ENCODE peak calls at places on chromosomes 11 and 22, in five cellular contexts. M is stimulated activated CD4-positive, alpha-beta T cell treated with anti-CD3 and anti-CD28 coated beads, Interleukin-4, amount 100 ng/mL, for 48 hours; D is HuH-7.5; X is GDM1; Q is endothelial cell. O is an unnamed sample.
A peak's percentile ranks its signal among the peaks of the same experiment; 100 is the strongest.

GRCh38 chr11:32092581-32093170 is 1.8 kb downstream of the RCN1 start:
- DNase-seq in D (no peak), Q (no peak), X (no peak), M (no peak), O (no peak)

GRCh38 chr11:125404811-125405481 is 91.1 kb downstream of the FEZ1 start:
- DNase-seq in D (peak; percentile 43), Q (peak; percentile 84), X (peak; percentile 11), M (peak; percentile 73), O (peak; percentile 75)

GRCh38 chr11:26198697-26199096 is 133.2 kb upstream of the ANO3 start:
- DNase-seq in M (no peak), X (no peak), D (no peak), Q (no peak), O (no peak)

GRCh38 chr22:19597399-19597735 is 73.2 kb upstream of the CLDN5 start:
- DNase-seq in M (no peak), X (no peak), Q (no peak), D (no peak), O (no peak)

GRCh38 chr11:72072348-72072747 is 8.0 kb downstream of the NUMA1 start:
- DNase-seq in Q (no peak), X (no peak), D (no peak), M (no peak), O (peak; percentile 52)

GRCh38 chr11:73760066-73760679 is 701 bp downstream of the RAB6A start:
- DNase-seq in M (no peak), Q (peak; percentile 36), X (no peak), D (peak; percentile 25), O (peak; percentile 55)

GRCh38 chr11:102318469-102318868 is 1.2 kb downstream of the BIRC3 start:
- DNase-seq in D (no peak), X (no peak), Q (no peak), M (peak; percentile 37), O (no peak)

GRCh38 chr22:24466831-24467249 is 28.3 kb upstream of the UPB1 start:
- DNase-seq in X (peak; percentile 68), D (no peak), Q (no peak), M (no peak), O (no peak)

GRCh38 chr11:65013130-65013691 is 749 bp upstream of the ARL2 start:
- DNase-seq in Q (peak; percentile 93), M (peak; percentile 86), X (peak; percentile 84), D (peak; percentile 92), O (peak; percentile 94)

GRCh38 chr11:10581481-10582019 is 13.1 kb upstream of the LYVE1 start:
- DNase-seq in Q (no peak), M (no peak), X (peak; percentile 92), D (no peak), O (no peak)

GRCh38 chr11:32870676-32871075 is 21.9 kb upstream of the QSER1 start:
- DNase-seq in X (no peak), D (no peak), Q (peak; percentile 41), M (peak; percentile 4), O (no peak)

GRCh38 chr11:97772696-97773095 is 1248.1 kb upstream of the CNTN5 start:
- DNase-seq in Q (no peak), D (no peak), M (no peak), X (no peak), O (no peak)

GRCh38 chr11:120331301-120331966 is 4.8 kb upstream of the ARHGEF12 start:
- DNase-seq in Q (no peak), D (no peak), X (no peak), M (no peak), O (no peak)

GRCh38 chr11:34629711-34630110 is 8.8 kb downstream of the EHF start:
- DNase-seq in Q (no peak), M (no peak), D (no peak), X (no peak), O (no peak)

GRCh38 chr11:10558288-10558687 is 10.2 kb downstream of the LYVE1 start:
- DNase-seq in M (no peak), X (no peak), D (no peak), Q (no peak), O (no peak)

GRCh38 chr22:48156603-48157355 is 1394.3 kb downstream of the TBC1D22A start:
- DNase-seq in X (no peak), Q (no peak), D (no peak), M (no peak), O (no peak)